ENCODE peak calls at places on chromosomes 2 and 18, in five cellular contexts. One of them, this sample, is unnamed.
A peak's percentile ranks its signal among the peaks of the same experiment; 100 is the strongest.

GRCh38 chr2:176118606-176119370 is 2.2 kb downstream of the HOXD10 start:
- DNase-seq in A549: peak; percentile 63
- DNase-seq in GM23338: peak; percentile 94
- DNase-seq in K562: peak; percentile 60
- DNase-seq in HepG2: peak; percentile 54
- DNase-seq in this sample: no peak

GRCh38 chr2:176552456-176553135 is 283.4 kb downstream of the MTX2 start:
- DNase-seq in A549: no peak
- DNase-seq in GM23338: no peak
- DNase-seq in K562: no peak
- DNase-seq in HepG2: no peak
- DNase-seq in this sample: no peak

GRCh38 chr2:52475600-52475999 is 1292.0 kb upstream of the CHAC2 start:
- DNase-seq in A549: no peak
- DNase-seq in GM23338: no peak
- DNase-seq in K562: no peak
- DNase-seq in HepG2: no peak
- DNase-seq in this sample: no peak

GRCh38 chr2:27255660-27256059 is 7.2 kb downstream of the SLC30A3 start:
- DNase-seq in A549: no peak
- DNase-seq in GM23338: no peak
- DNase-seq in K562: no peak
- DNase-seq in HepG2: no peak
- DNase-seq in this sample: no peak

GRCh38 chr2:46097714-46098480 is 199.3 kb upstream of the EPAS1 start:
- DNase-seq in A549: peak; percentile 76
- DNase-seq in GM23338: no peak
- DNase-seq in K562: no peak
- DNase-seq in HepG2: peak; percentile 40
- DNase-seq in this sample: no peak

GRCh38 chr2:181243319-181243718 is 213.9 kb upstream of the ITGA4 start:
- DNase-seq in A549: no peak
- DNase-seq in GM23338: no peak
- DNase-seq in K562: no peak
- DNase-seq in HepG2: no peak
- DNase-seq in this sample: no peak

GRCh38 chr18:1103567-1103966 is 198.9 kb downstream of the ADCYAP1 start:
- DNase-seq in A549: no peak
- DNase-seq in GM23338: no peak
- DNase-seq in K562: no peak
- DNase-seq in HepG2: no peak
- DNase-seq in this sample: no peak

GRCh38 chr2:197148401-197148800 is 162.2 kb downstream of the ANKRD44 start:
- DNase-seq in A549: no peak
- DNase-seq in GM23338: no peak
- DNase-seq in K562: no peak
- DNase-seq in HepG2: no peak
- DNase-seq in this sample: no peak

GRCh38 chr18:75607701-75608100 is 180.2 kb upstream of the SMIM21 start:
- DNase-seq in A549: no peak
- DNase-seq in GM23338: no peak
- DNase-seq in K562: no peak
- DNase-seq in HepG2: no peak
- DNase-seq in this sample: no peak

GRCh38 chr2:39730685-39731302 is 48.3 kb downstream of the THUMPD2 start:
- DNase-seq in A549: peak; percentile 25
- DNase-seq in GM23338: peak; percentile 75
- DNase-seq in K562: peak; percentile 38
- DNase-seq in HepG2: peak; percentile 60
- DNase-seq in this sample: no peak

GRCh38 chr2:24885221-24886113 is 34.6 kb downstream of the ADCY3 start:
- DNase-seq in A549: no peak
- DNase-seq in GM23338: no peak
- DNase-seq in K562: no peak
- DNase-seq in HepG2: no peak
- DNase-seq in this sample: no peak

GRCh38 chr2:38377501-38378258 is 607 bp upstream of the ATL2 start:
- DNase-seq in A549: peak; percentile 33
- DNase-seq in GM23338: peak; percentile 95
- DNase-seq in K562: no peak
- DNase-seq in HepG2: peak; percentile 42
- DNase-seq in this sample: no peak

GRCh38 chr18:45284174-45284573 is 331.1 kb upstream of the SLC14A2 start:
- DNase-seq in A549: no peak
- DNase-seq in GM23338: peak; percentile 22
- DNase-seq in K562: no peak
- DNase-seq in HepG2: no peak
- DNase-seq in this sample: no peak

DNA sequence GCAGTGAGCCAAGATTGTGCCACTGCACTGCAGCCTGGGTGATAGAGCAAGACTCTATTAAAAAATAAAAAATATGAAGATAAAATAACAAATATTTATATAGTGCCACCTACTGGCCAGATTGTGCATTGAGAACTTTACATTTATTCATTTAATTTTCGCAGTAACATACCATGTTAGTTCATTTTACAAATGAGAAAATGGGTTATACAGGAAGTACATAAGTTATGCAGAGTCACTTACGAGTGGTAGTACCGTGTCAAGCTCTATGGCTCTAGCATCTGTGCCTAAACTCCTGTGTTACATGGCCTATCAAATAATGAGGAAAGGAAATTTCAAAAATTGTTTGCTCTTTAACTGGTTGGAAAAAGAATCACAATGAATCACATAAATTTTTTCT is 27.9 kb downstream of the RIF1 start:
- DNase-seq in A549: no peak
- DNase-seq in GM23338: peak; percentile 30
- DNase-seq in K562: peak; percentile 16
- DNase-seq in HepG2: no peak
- DNase-seq in this sample: no peak
- TF ChIP-seq JUNB in A549: no peak
- TF ChIP-seq JUNB in GM23338: no peak
- TF ChIP-seq JUNB in K562: no peak
- TF ChIP-seq JUNB in HepG2: no peak
- TF ChIP-seq JUNB in this sample: no peak

DNA sequence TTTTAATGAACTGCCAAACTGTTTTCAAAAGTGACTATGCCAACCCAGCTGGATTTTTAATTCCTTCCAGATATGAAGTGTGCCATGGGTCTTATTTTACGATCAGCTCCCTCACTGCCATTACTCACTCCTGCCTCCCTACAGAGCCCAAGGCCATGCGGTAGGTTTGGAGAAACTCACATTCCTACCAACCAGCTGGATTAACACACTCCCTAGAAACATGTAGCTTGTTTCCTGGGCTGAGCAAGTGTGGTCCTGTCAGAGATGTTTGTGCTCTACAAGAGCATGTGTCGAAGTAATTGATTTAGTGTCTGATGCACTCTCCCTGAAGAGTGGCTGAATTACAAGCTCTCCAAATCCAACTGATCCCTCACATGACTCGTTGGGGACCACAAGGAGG is 82.5 kb downstream of the SPP2 start:
- DNase-seq in A549: no peak
- DNase-seq in GM23338: no peak
- DNase-seq in K562: no peak
- DNase-seq in HepG2: no peak
- DNase-seq in this sample: no peak
- TF ChIP-seq JUNB in A549: no peak
- TF ChIP-seq JUNB in GM23338: no peak
- TF ChIP-seq JUNB in K562: no peak
- TF ChIP-seq JUNB in HepG2: no peak
- TF ChIP-seq JUNB in this sample: no peak

DNA sequence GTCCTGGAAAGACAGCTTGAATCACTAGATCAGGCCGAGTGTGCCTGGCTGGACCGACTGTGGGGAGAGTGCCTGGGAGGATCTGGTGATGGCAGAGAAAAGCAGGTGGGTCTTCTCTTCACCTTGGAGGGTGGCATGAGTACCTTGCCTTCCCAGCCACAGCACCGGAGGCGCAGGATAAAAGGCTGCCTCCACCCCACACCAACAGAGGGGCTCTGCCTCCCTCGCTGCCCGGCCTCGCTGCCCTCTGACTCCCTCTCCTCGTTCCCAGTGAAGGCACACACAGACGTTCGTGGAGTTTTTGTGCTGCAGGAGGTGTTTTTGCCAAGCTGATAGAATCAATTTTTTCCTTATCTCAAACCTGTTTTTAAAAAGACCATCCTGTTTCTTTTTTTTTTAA is 71.4 kb upstream of the HAAO start:
- DNase-seq in A549: no peak
- DNase-seq in GM23338: no peak
- DNase-seq in K562: no peak
- DNase-seq in HepG2: no peak
- DNase-seq in this sample: no peak
- TF ChIP-seq JUNB in A549: no peak
- TF ChIP-seq JUNB in GM23338: no peak
- TF ChIP-seq JUNB in K562: no peak
- TF ChIP-seq JUNB in HepG2: no peak
- TF ChIP-seq JUNB in this sample: no peak

DNA sequence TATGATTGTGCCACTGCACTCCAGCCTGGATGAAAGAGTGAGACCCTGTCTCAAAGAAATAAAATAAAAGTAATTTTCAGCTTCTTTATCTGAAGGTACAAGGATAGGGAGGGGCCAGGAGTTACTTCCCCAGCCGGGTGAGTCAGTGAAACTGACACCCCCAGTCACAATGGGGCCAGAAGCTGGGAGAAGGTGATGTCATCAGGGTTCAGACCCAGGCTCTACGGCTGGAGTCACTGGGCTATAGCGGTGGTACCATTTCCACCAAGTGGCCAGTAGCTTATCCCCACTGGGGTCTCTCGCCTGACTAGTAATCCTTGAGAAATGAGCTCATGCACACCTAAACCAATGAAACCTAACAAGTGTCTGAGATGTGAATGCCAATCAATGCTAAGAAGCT is 107.9 kb downstream of the ALPK2 start:
- DNase-seq in A549: no peak
- DNase-seq in GM23338: no peak
- DNase-seq in K562: peak; percentile 21
- DNase-seq in HepG2: no peak
- DNase-seq in this sample: no peak
- TF ChIP-seq JUNB in A549: no peak
- TF ChIP-seq JUNB in GM23338: no peak
- TF ChIP-seq JUNB in K562: no peak
- TF ChIP-seq JUNB in HepG2: no peak
- TF ChIP-seq JUNB in this sample: no peak

DNA sequence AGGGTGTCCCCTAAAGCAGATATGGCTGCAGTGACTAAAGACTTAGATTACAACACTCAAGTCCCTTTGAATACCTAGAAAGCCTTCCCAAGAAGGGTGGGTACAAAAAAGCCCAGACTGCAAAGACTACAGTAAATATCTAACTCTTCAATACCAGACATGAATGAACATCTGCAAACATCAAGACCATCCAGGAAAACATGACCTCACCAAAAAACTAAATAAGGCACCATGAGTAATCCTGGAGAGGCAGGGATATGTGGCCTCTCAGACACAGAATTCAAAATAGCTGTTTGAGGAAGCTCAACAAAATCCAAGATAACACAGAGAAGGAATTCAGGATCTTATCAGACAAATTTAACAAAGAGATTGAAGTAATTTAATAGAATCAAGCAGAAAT is 138.2 kb upstream of the OTOS start:
- DNase-seq in A549: no peak
- DNase-seq in GM23338: no peak
- DNase-seq in K562: no peak
- DNase-seq in HepG2: no peak
- DNase-seq in this sample: no peak
- TF ChIP-seq JUNB in A549: no peak
- TF ChIP-seq JUNB in GM23338: no peak
- TF ChIP-seq JUNB in K562: no peak
- TF ChIP-seq JUNB in HepG2: no peak
- TF ChIP-seq JUNB in this sample: no peak

GRCh38 chr2:72887836-72888437 is 729 bp downstream of the SPR start:
- DNase-seq in A549: peak; percentile 85
- DNase-seq in GM23338: peak; percentile 98
- DNase-seq in K562: peak; percentile 77
- DNase-seq in HepG2: peak; percentile 89
- DNase-seq in this sample: no peak

GRCh38 chr2:72887032-72887835 is at the start of gene SPR:
- DNase-seq in A549: peak; percentile 84
- DNase-seq in GM23338: peak; percentile 73
- DNase-seq in K562: peak; percentile 85
- DNase-seq in HepG2: peak; percentile 68
- DNase-seq in this sample: no peak

GRCh38 chr2:72886505-72887031 is 640 bp upstream of the SPR start:
- DNase-seq in A549: no peak
- DNase-seq in GM23338: no peak
- DNase-seq in K562: no peak
- DNase-seq in HepG2: no peak
- DNase-seq in this sample: no peak

GRCh38 chr2:72888438-72889202 is 1.4 kb downstream of the SPR start:
- DNase-seq in A549: no peak
- DNase-seq in GM23338: no peak
- DNase-seq in K562: no peak
- DNase-seq in HepG2: peak; percentile 87
- DNase-seq in this sample: no peak

GRCh38 chr2:72883356-72883962 is 3.7 kb upstream of the SPR start:
- DNase-seq in A549: peak; percentile 44
- DNase-seq in GM23338: peak; percentile 89
- DNase-seq in K562: peak; percentile 53
- DNase-seq in HepG2: peak; percentile 47
- DNase-seq in this sample: no peak
- TF ChIP-seq JUNB in A549: no peak
- TF ChIP-seq JUNB in GM23338: no peak
- TF ChIP-seq JUNB in K562: no peak
- TF ChIP-seq JUNB in HepG2: no peak
- TF ChIP-seq JUNB in this sample: no peak

DNA sequence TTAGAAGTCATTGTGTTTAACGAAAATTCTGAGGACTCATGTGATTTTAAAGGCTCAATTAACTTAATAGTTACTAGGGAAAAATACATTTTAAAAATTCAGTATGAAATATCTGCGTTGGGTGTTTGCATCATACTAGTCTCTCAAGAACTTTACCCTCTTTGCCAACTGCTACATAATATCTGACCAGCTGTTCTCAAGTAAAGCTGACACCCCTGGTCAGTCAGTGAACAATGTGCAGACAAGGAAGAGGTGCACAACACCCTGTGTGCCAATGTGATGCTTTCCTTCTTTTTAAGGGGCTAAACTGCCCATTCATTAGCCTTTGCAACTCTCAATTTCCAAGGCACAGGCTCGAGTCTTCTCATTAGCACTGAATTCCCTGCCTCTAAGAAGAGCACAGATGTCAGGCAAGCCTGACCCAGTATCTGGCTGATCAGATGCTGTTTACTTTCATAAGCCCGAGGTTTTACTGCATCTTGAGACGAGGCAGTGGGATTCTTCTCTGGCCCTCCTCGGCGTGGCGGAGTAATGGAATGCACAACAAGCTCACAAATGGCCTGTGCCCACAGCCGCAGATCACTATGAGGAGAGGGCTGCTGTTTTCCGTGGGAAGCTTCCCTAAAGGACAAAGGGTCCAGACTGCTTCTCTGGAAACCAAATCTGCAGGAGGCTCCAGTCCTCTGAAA is 240.4 kb downstream of the ZNF521 start:
- DNase-seq in A549: no peak
- DNase-seq in GM23338: peak; percentile 23
- DNase-seq in K562: no peak
- DNase-seq in HepG2: no peak
- DNase-seq in this sample: no peak
- TF ChIP-seq JUNB in A549: no peak
- TF ChIP-seq JUNB in GM23338: no peak
- TF ChIP-seq JUNB in K562: no peak
- TF ChIP-seq JUNB in HepG2: no peak
- TF ChIP-seq JUNB in this sample: no peak

This sample was measured in GM12878.